ENCODE peak calls at places on chromosomes 6 and 20, in four cellular contexts. A, I, S and K are unnamed samples.

GRCh38 chr6:156658186-156658585 is 119.0 kb upstream of the ARID1B start:
- DNase-seq in A (peak), I (no peak), S (no peak), K (no peak)

GRCh38 chr6:134935076-134935475 is 14.8 kb downstream of the ALDH8A1 start:
- DNase-seq in A (peak), I (no peak), S (no peak), K (no peak)

GRCh38 chr6:143940011-143940597 is 68.0 kb downstream of the PLAGL1 start:
- DNase-seq in A (peak), I (no peak), S (no peak), K (peak)

GRCh38 chr6:109963598-109964170 is 14.4 kb upstream of the GPR6 start:
- DNase-seq in A (no peak), I (no peak), S (no peak), K (no peak)

GRCh38 chr20:35146299-35146921 is 726 bp downstream of the EDEM2 start:
- DNase-seq in A (no peak), I (peak), S (no peak), K (peak)

GRCh38 chr6:134983823-134984222 is 33.9 kb upstream of the ALDH8A1 start:
- DNase-seq in A (no peak), I (no peak), S (no peak), K (no peak)

GRCh38 chr6:43274916-43275597 is 23.0 kb upstream of the SLC22A7 start:
- DNase-seq in A (no peak), I (no peak), S (no peak), K (no peak)

GRCh38 chr6:6712258-6712978 is 123.9 kb downstream of the LY86 start:
- DNase-seq in A (peak), I (no peak), S (no peak), K (no peak)

GRCh38 chr20:20368414-20369352 is 779 bp downstream of the INSM1 start:
- DNase-seq in A (no peak), I (peak), S (no peak), K (no peak)

GRCh38 chr6:15512126-15512525 is 150.7 kb downstream of the DTNBP1 start:
- DNase-seq in A (no peak), I (no peak), S (no peak), K (peak)

GRCh38 chr20:44780226-44780625 is 30.1 kb downstream of the RIMS4 start:
- DNase-seq in A (peak), I (peak), S (no peak), K (peak)

GRCh38 chr6:44219815-44220784 is 3.3 kb upstream of the SLC29A1 start:
- DNase-seq in A (no peak), I (no peak), S (no peak), K (no peak)

GRCh38 chr6:124722479-124722878 is 239.8 kb upstream of the RNF217 start:
- DNase-seq in A (no peak), I (no peak), S (no peak), K (no peak)

GRCh38 chr20:15913661-15914060 is 659.6 kb downstream of the KIF16B start:
- DNase-seq in A (no peak), I (no peak), S (no peak), K (no peak)

DNA sequence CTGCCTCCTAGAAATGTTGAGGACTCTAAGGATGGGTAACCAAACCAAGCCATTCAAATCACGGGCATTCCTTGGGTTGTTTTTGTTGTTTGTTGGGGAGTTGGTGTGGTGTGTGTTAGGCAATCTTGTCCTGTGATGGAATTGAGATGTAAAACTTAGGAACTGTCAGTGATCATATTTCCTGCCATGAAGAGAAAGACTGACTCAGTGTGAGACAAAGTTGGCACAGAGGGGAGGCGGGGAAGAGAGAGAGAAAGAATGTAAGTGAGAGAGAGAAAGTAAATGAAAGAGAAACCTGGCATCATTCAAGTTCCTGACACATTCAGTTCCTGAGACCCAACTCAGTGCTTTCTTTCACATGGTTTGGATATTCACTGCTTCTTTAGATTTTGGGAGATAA is 21.6 kb upstream of the FBXO30 start:
- DNase-seq in A (peak), I (no peak), S (no peak), K (peak)
- H3K56ac ChIP-seq in A (no peak), I (no peak), S (no peak), K (no peak)

DNA sequence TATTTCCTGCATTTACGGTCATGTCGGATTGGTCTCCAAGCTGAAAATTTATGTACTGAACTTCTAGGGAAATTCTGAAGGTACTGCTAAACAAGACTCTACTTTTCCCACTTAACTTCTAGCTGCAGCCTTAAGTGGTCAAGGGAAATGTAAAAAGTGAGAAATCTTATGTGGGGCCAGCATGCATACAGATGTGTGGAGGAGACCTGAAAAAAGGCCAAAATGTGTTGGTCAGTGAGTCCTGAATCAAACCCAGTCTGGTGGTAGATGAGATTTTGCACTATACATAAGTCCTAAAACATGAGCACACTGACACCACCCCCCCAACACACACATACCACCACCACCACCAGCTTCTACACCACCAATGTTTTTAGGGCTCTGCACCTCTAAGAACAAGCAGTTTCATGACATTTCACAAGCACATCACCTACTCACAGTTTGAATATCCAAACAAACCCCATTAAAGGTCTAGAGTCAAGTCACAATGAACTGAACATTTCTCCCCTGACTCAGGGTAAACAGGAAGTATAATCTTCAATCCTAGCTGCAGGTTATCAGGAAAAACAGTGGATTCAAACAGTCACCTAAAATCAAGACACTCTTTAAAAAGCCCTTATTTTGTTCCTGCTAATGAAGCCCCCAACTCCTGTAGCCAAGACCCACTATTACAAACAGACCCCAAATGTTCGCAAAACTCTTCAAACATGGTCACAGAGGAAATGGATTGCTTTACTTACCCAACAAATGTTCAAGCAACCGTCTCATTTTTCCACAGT is 1.6 kb downstream of the ZMYND8 start:
- DNase-seq in A (peak), I (no peak), S (no peak), K (no peak)
- H3K56ac ChIP-seq in A (peak), I (no peak), S (peak), K (peak)

GRCh38 chr6:50096267-50096666 is 46.5 kb upstream of the DEFB112 start:
- DNase-seq in A (no peak), I (no peak), S (no peak), K (no peak)
- H3K56ac ChIP-seq in A (no peak), I (no peak), S (no peak), K (no peak)

DNA sequence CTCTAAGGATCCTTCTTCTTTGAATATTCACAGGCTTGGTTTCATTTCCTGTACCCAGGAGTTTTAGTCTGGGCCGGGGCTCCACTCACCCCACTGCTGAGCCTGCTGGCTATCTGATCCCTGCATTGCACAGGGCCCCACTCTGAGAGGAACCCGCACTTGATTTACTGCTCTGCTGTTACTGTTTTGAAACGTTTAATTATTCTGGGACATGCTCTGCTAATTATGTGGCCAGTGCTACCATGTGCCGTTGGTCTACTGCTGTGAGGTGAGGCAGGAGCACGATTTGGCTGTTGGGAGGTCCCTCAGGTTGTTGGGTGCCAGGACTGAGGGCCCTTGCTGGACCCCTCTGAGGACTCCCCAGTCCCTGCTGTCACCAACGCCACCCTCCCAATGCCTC is 108.7 kb upstream of the SIRPA start:
- DNase-seq in A (no peak), I (no peak), S (no peak), K (no peak)
- H3K56ac ChIP-seq in A (no peak), I (no peak), S (no peak), K (no peak)

GRCh38 chr6:28885149-28885738 is 38.5 kb downstream of the TRIM27 start:
- DNase-seq in A (no peak), I (no peak), S (no peak), K (no peak)
- H3K56ac ChIP-seq in A (no peak), I (no peak), S (no peak), K (no peak)

GRCh38 chr6:4071330-4071729 is 7.6 kb downstream of the FAM217A start:
- DNase-seq in A (no peak), I (no peak), S (no peak), K (no peak)

GRCh38 chr6:4078830-4079471 is at the start of gene FAM217A:
- DNase-seq in A (no peak), I (peak), S (peak), K (peak)

GRCh38 chr6:4069199-4069598 is 9.7 kb downstream of the FAM217A start:
- DNase-seq in A (no peak), I (no peak), S (no peak), K (no peak)

GRCh38 chr6:4074478-4075235 is 4.3 kb downstream of the FAM217A start:
- DNase-seq in A (no peak), I (no peak), S (no peak), K (no peak)
- H3K56ac ChIP-seq in A (no peak), I (no peak), S (no peak), K (no peak)

GRCh38 chr20:51310216-51310615 is 232.3 kb downstream of the NFATC2 start:
- DNase-seq in A (no peak), I (no peak), S (no peak), K (no peak)

GRCh38 chr20:51309128-51309527 is 233.4 kb downstream of the NFATC2 start:
- DNase-seq in A (no peak), I (no peak), S (no peak), K (no peak)

GRCh38 chr20:51312480-51312783 is 230.1 kb downstream of the NFATC2 start:
- DNase-seq in A (no peak), I (peak), S (no peak), K (peak)

GRCh38 chr20:51313275-51313898 is 229.1 kb downstream of the NFATC2 start:
- DNase-seq in A (peak), I (no peak), S (no peak), K (no peak)

GRCh38 chr20:51311636-51312479 is 230.7 kb downstream of the NFATC2 start:
- DNase-seq in A (no peak), I (peak), S (peak), K (peak)
- H3K56ac ChIP-seq in A (no peak), I (no peak), S (no peak), K (peak)